ENCODE peak calls at places on chromosomes 13 and 19, in ten cellular contexts. One of them, this sample, is unnamed.

GRCh38 chr13:109144693-109145437 is 515.5 kb downstream of the MYO16 start:
- DNase-seq in dorsolateral prefrontal cortex: no peak
- DNase-seq in aorta: no peak
- DNase-seq in Peyer's patch: no peak
- DNase-seq in OCI-LY7: no peak
- DNase-seq in K562: no peak
- DNase-seq in substantia nigra: no peak
- DNase-seq in colonic mucosa: no peak
- DNase-seq in pancreas: no peak
- DNase-seq in PC-3: no peak
- DNase-seq in this sample: no peak

GRCh38 chr13:24614306-24615080 is 65.7 kb upstream of the ATP12A start:
- DNase-seq in PC-3: no peak
- DNase-seq in dorsolateral prefrontal cortex: no peak
- DNase-seq in Peyer's patch: no peak
- DNase-seq in colonic mucosa: no peak
- DNase-seq in pancreas: no peak
- DNase-seq in OCI-LY7: no peak
- DNase-seq in aorta: no peak
- DNase-seq in K562: no peak
- DNase-seq in substantia nigra: no peak
- DNase-seq in this sample: no peak

GRCh38 chr19:6091771-6092291 is 18.5 kb downstream of the RFX2 start:
- DNase-seq in K562: no peak
- DNase-seq in pancreas: no peak
- DNase-seq in Peyer's patch: no peak
- DNase-seq in dorsolateral prefrontal cortex: no peak
- DNase-seq in OCI-LY7: no peak
- DNase-seq in PC-3: no peak
- DNase-seq in colonic mucosa: peak; percentile 74
- DNase-seq in aorta: no peak
- DNase-seq in substantia nigra: no peak
- DNase-seq in this sample: no peak

GRCh38 chr13:23505007-23505406 is 65.2 kb upstream of the TNFRSF19 start:
- DNase-seq in OCI-LY7: no peak
- DNase-seq in PC-3: peak; percentile 35
- DNase-seq in dorsolateral prefrontal cortex: no peak
- DNase-seq in K562: no peak
- DNase-seq in pancreas: no peak
- DNase-seq in aorta: no peak
- DNase-seq in colonic mucosa: no peak
- DNase-seq in substantia nigra: no peak
- DNase-seq in Peyer's patch: no peak
- DNase-seq in this sample: no peak

GRCh38 chr13:37369618-37370017 is 228.9 kb downstream of the POSTN start:
- DNase-seq in PC-3: no peak
- DNase-seq in Peyer's patch: no peak
- DNase-seq in colonic mucosa: no peak
- DNase-seq in aorta: no peak
- DNase-seq in substantia nigra: no peak
- DNase-seq in dorsolateral prefrontal cortex: no peak
- DNase-seq in K562: no peak
- DNase-seq in pancreas: no peak
- DNase-seq in OCI-LY7: no peak
- DNase-seq in this sample: no peak

GRCh38 chr13:40819797-40820315 is 30.4 kb downstream of the SLC25A15 start:
- DNase-seq in PC-3: no peak
- DNase-seq in aorta: no peak
- DNase-seq in Peyer's patch: no peak
- DNase-seq in dorsolateral prefrontal cortex: no peak
- DNase-seq in pancreas: no peak
- DNase-seq in K562: no peak
- DNase-seq in colonic mucosa: no peak
- DNase-seq in OCI-LY7: no peak
- DNase-seq in substantia nigra: no peak
- DNase-seq in this sample: no peak

GRCh38 chr13:42377640-42378382 is 105.9 kb downstream of the AKAP11 start:
- DNase-seq in Peyer's patch: peak; percentile 53
- DNase-seq in OCI-LY7: peak; percentile 73
- DNase-seq in colonic mucosa: no peak
- DNase-seq in dorsolateral prefrontal cortex: no peak
- DNase-seq in PC-3: no peak
- DNase-seq in aorta: no peak
- DNase-seq in substantia nigra: no peak
- DNase-seq in K562: no peak
- DNase-seq in pancreas: no peak
- DNase-seq in this sample: peak; percentile 23

GRCh38 chr19:50921391-50922315 is 10.5 kb upstream of the KLK4 start:
- DNase-seq in K562: no peak
- DNase-seq in pancreas: no peak
- DNase-seq in colonic mucosa: no peak
- DNase-seq in substantia nigra: peak; percentile 0
- DNase-seq in Peyer's patch: no peak
- DNase-seq in OCI-LY7: no peak
- DNase-seq in aorta: no peak
- DNase-seq in dorsolateral prefrontal cortex: no peak
- DNase-seq in PC-3: peak; percentile 38
- DNase-seq in this sample: no peak

GRCh38 chr19:51760811-51761356 is at the start of gene FPR2:
- DNase-seq in PC-3: no peak
- DNase-seq in aorta: no peak
- DNase-seq in Peyer's patch: no peak
- DNase-seq in colonic mucosa: no peak
- DNase-seq in K562: no peak
- DNase-seq in dorsolateral prefrontal cortex: no peak
- DNase-seq in substantia nigra: no peak
- DNase-seq in OCI-LY7: no peak
- DNase-seq in pancreas: no peak
- DNase-seq in this sample: no peak

GRCh38 chr19:5973867-5974635 is 3.9 kb downstream of the RANBP3 start:
- DNase-seq in pancreas: no peak
- DNase-seq in OCI-LY7: no peak
- DNase-seq in dorsolateral prefrontal cortex: no peak
- DNase-seq in aorta: peak; percentile 33
- DNase-seq in K562: no peak
- DNase-seq in colonic mucosa: no peak
- DNase-seq in PC-3: no peak
- DNase-seq in Peyer's patch: no peak
- DNase-seq in substantia nigra: no peak
- DNase-seq in this sample: no peak

GRCh38 chr19:8515317-8515716 is 1.4 kb upstream of the ZNF414 start:
- DNase-seq in Peyer's patch: no peak
- DNase-seq in K562: no peak
- DNase-seq in substantia nigra: no peak
- DNase-seq in pancreas: no peak
- DNase-seq in PC-3: no peak
- DNase-seq in colonic mucosa: no peak
- DNase-seq in OCI-LY7: no peak
- DNase-seq in dorsolateral prefrontal cortex: no peak
- DNase-seq in aorta: no peak
- DNase-seq in this sample: peak; percentile 92

GRCh38 chr19:19256072-19256969 is 16.8 kb downstream of the TM6SF2 start:
- DNase-seq in OCI-LY7: no peak
- DNase-seq in dorsolateral prefrontal cortex: no peak
- DNase-seq in K562: no peak
- DNase-seq in colonic mucosa: no peak
- DNase-seq in substantia nigra: peak; percentile 16
- DNase-seq in Peyer's patch: no peak
- DNase-seq in PC-3: no peak
- DNase-seq in aorta: no peak
- DNase-seq in pancreas: no peak
- DNase-seq in this sample: peak; percentile 35

GRCh38 chr13:28494861-28495585 is at the start of gene FLT1:
- DNase-seq in Peyer's patch: no peak
- DNase-seq in substantia nigra: peak; percentile 56
- DNase-seq in K562: no peak
- DNase-seq in dorsolateral prefrontal cortex: no peak
- DNase-seq in aorta: peak; percentile 56
- DNase-seq in colonic mucosa: peak; percentile 22
- DNase-seq in pancreas: no peak
- DNase-seq in PC-3: no peak
- DNase-seq in OCI-LY7: no peak
- DNase-seq in this sample: no peak

GRCh38 chr19:5206751-5207075 is 133.9 kb downstream of the PTPRS start:
- DNase-seq in K562: no peak
- DNase-seq in OCI-LY7: no peak
- DNase-seq in pancreas: no peak
- DNase-seq in Peyer's patch: no peak
- DNase-seq in dorsolateral prefrontal cortex: no peak
- DNase-seq in PC-3: no peak
- DNase-seq in substantia nigra: no peak
- DNase-seq in aorta: no peak
- DNase-seq in colonic mucosa: no peak
- DNase-seq in this sample: no peak

GRCh38 chr19:18135712-18136584 is 17.0 kb upstream of the PIK3R2 start:
- DNase-seq in substantia nigra: no peak
- DNase-seq in pancreas: peak; percentile 66
- DNase-seq in colonic mucosa: peak; percentile 92
- DNase-seq in aorta: no peak
- DNase-seq in PC-3: no peak
- DNase-seq in OCI-LY7: no peak
- DNase-seq in dorsolateral prefrontal cortex: no peak
- DNase-seq in K562: no peak
- DNase-seq in Peyer's patch: no peak
- DNase-seq in this sample: no peak

GRCh38 chr19:57887195-57887941 is 1.5 kb downstream of the ZNF814 start:
- DNase-seq in pancreas: no peak
- DNase-seq in colonic mucosa: peak; percentile 50
- DNase-seq in Peyer's patch: no peak
- DNase-seq in PC-3: no peak
- DNase-seq in aorta: no peak
- DNase-seq in substantia nigra: no peak
- DNase-seq in OCI-LY7: no peak
- DNase-seq in dorsolateral prefrontal cortex: no peak
- DNase-seq in K562: no peak
- DNase-seq in this sample: no peak
- H3K27ac ChIP-seq in pancreas: no peak overlapping the region
- H3K27ac ChIP-seq in colonic mucosa: no peak overlapping the region
- H3K27ac ChIP-seq in Peyer's patch: no peak overlapping the region
- H3K27ac ChIP-seq in PC-3: no peak overlapping the region
- H3K27ac ChIP-seq in aorta: no peak overlapping the region
- H3K27ac ChIP-seq in substantia nigra: no peak overlapping the region
- H3K27ac ChIP-seq in OCI-LY7: no peak overlapping the region
- H3K27ac ChIP-seq in dorsolateral prefrontal cortex: no peak overlapping the region
- H3K27ac ChIP-seq in K562: no peak overlapping the region
- H3K27ac ChIP-seq in this sample: peak overlapping the region; percentile 92

GRCh38 chr19:41500443-41500842 is 57.5 kb downstream of the ERICH4 start:
- DNase-seq in aorta: no peak
- DNase-seq in PC-3: no peak
- DNase-seq in colonic mucosa: no peak
- DNase-seq in K562: no peak
- DNase-seq in substantia nigra: no peak
- DNase-seq in OCI-LY7: no peak
- DNase-seq in pancreas: no peak
- DNase-seq in Peyer's patch: no peak
- DNase-seq in dorsolateral prefrontal cortex: no peak
- DNase-seq in this sample: no peak
- H3K27ac ChIP-seq in aorta: no peak overlapping the region
- H3K27ac ChIP-seq in PC-3: no peak overlapping the region
- H3K27ac ChIP-seq in colonic mucosa: no peak overlapping the region
- H3K27ac ChIP-seq in K562: no peak overlapping the region
- H3K27ac ChIP-seq in substantia nigra: no peak overlapping the region
- H3K27ac ChIP-seq in OCI-LY7: no peak overlapping the region
- H3K27ac ChIP-seq in pancreas: no peak overlapping the region
- H3K27ac ChIP-seq in Peyer's patch: peak overlapping the region; percentile 61
- H3K27ac ChIP-seq in dorsolateral prefrontal cortex: peak overlapping the region; percentile 77
- H3K27ac ChIP-seq in this sample: no peak overlapping the region

GRCh38 chr19:16075430-16076153 is 703 bp upstream of the TPM4 start:
- DNase-seq in dorsolateral prefrontal cortex: no peak
- DNase-seq in substantia nigra: no peak
- DNase-seq in Peyer's patch: peak; percentile 25
- DNase-seq in aorta: peak; percentile 42
- DNase-seq in K562: no peak
- DNase-seq in PC-3: no peak
- DNase-seq in pancreas: no peak
- DNase-seq in colonic mucosa: no peak
- DNase-seq in OCI-LY7: no peak
- DNase-seq in this sample: no peak

GRCh38 chr19:16074488-16075365 is 1.6 kb upstream of the TPM4 start:
- DNase-seq in dorsolateral prefrontal cortex: no peak
- DNase-seq in aorta: peak; percentile 40
- DNase-seq in pancreas: no peak
- DNase-seq in colonic mucosa: no peak
- DNase-seq in OCI-LY7: no peak
- DNase-seq in substantia nigra: no peak
- DNase-seq in K562: no peak
- DNase-seq in Peyer's patch: no peak
- DNase-seq in PC-3: no peak
- DNase-seq in this sample: no peak

GRCh38 chr19:16076154-16076957 is at the start of gene TPM4:
- DNase-seq in K562: peak; percentile 85
- DNase-seq in pancreas: peak; percentile 76
- DNase-seq in colonic mucosa: peak; percentile 91
- DNase-seq in substantia nigra: peak; percentile 90
- DNase-seq in OCI-LY7: peak; percentile 67
- DNase-seq in PC-3: no peak
- DNase-seq in aorta: peak; percentile 96
- DNase-seq in Peyer's patch: peak; percentile 80
- DNase-seq in dorsolateral prefrontal cortex: peak; percentile 83
- DNase-seq in this sample: peak; percentile 90

GRCh38 chr19:16073481-16073880 is 2.8 kb upstream of the TPM4 start:
- DNase-seq in dorsolateral prefrontal cortex: no peak
- DNase-seq in OCI-LY7: no peak
- DNase-seq in Peyer's patch: no peak
- DNase-seq in PC-3: no peak
- DNase-seq in substantia nigra: no peak
- DNase-seq in aorta: peak; percentile 44
- DNase-seq in pancreas: no peak
- DNase-seq in colonic mucosa: no peak
- DNase-seq in K562: no peak
- DNase-seq in this sample: no peak

DNA sequence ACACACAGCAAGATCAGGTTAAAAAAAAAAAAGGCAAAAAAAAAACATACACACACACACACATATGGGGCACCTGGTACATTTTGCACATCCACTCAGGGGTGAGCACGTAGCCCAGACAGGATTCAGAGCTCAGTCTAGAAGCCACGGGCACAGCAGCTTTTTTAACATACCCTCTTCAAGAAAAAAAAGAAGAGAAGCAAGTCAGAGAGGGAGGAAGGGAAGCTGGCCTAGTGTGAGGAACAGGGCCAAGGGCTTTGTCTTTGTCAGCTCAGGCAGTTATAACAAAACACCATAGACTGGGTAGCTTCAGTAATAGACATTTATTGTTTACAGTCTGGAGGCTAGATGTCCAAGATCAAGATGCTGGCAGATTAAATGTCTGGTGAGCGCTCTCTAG is 2.3 kb upstream of the TPM4 start:
- DNase-seq in K562: no peak
- DNase-seq in substantia nigra: no peak
- DNase-seq in OCI-LY7: peak; percentile 31
- DNase-seq in pancreas: no peak
- DNase-seq in colonic mucosa: no peak
- DNase-seq in dorsolateral prefrontal cortex: no peak
- DNase-seq in PC-3: no peak
- DNase-seq in aorta: peak; percentile 10
- DNase-seq in Peyer's patch: no peak
- DNase-seq in this sample: no peak
- H3K27ac ChIP-seq in K562: no peak overlapping the region
- H3K27ac ChIP-seq in substantia nigra: peak overlapping the region; percentile 27
- H3K27ac ChIP-seq in OCI-LY7: peak overlapping the region; percentile 33
- H3K27ac ChIP-seq in pancreas: no peak overlapping the region
- H3K27ac ChIP-seq in colonic mucosa: peak overlapping the region; percentile 18
- H3K27ac ChIP-seq in dorsolateral prefrontal cortex: peak overlapping the region; percentile 6
- H3K27ac ChIP-seq in PC-3: no peak overlapping the region
- H3K27ac ChIP-seq in aorta: no peak overlapping the region
- H3K27ac ChIP-seq in Peyer's patch: peak overlapping the region; percentile 98
- H3K27ac ChIP-seq in this sample: no peak overlapping the region

GRCh38 chr19:45682117-45682516 is 9.6 kb downstream of the SNRPD2 start:
- DNase-seq in substantia nigra: no peak
- DNase-seq in colonic mucosa: no peak
- DNase-seq in dorsolateral prefrontal cortex: no peak
- DNase-seq in PC-3: no peak
- DNase-seq in Peyer's patch: no peak
- DNase-seq in K562: no peak
- DNase-seq in aorta: no peak
- DNase-seq in OCI-LY7: no peak
- DNase-seq in pancreas: no peak
- DNase-seq in this sample: no peak
- H3K27ac ChIP-seq in substantia nigra: peak overlapping the region; percentile 98
- H3K27ac ChIP-seq in colonic mucosa: peak overlapping the region; percentile 75
- H3K27ac ChIP-seq in dorsolateral prefrontal cortex: peak overlapping the region; percentile 97
- H3K27ac ChIP-seq in PC-3: peak overlapping the region; percentile 30
- H3K27ac ChIP-seq in Peyer's patch: peak overlapping the region; percentile 63
- H3K27ac ChIP-seq in K562: no peak overlapping the region
- H3K27ac ChIP-seq in aorta: no peak overlapping the region
- H3K27ac ChIP-seq in OCI-LY7: no peak overlapping the region
- H3K27ac ChIP-seq in pancreas: peak overlapping the region; percentile 77
- H3K27ac ChIP-seq in this sample: no peak overlapping the region

This sample was measured in HL-60.